ENCODE peak calls at places on chromosome 14, in seven cellular contexts. Q is cardiac muscle cell, Y is fibroblast of mammary gland, M is cardiac fibroblast, C is lower leg skin, S is mammary epithelial cell, T is prostate gland. D is an unnamed sample.

GRCh38 chr14:64218344-64219240 is 75.6 kb downstream of the ESR2 start:
- DNase-seq in Y (no peak), M (peak), C (no peak), T (no peak), Q (peak), S (no peak), D (no peak)

GRCh38 chr14:68891851-68892660 is 87.0 kb downstream of the ACTN1 start:
- DNase-seq in M (peak), C (no peak), T (no peak), Y (peak), S (peak), Q (no peak), D (peak)

GRCh38 chr14:73259837-73260236 is 22.5 kb downstream of the PAPLN start:
- DNase-seq in C (no peak), Q (no peak), S (peak), Y (no peak), T (no peak), M (no peak), D (no peak)

GRCh38 chr14:58488550-58488949 is 61.0 kb downstream of the KIAA0586 start:
- DNase-seq in C (no peak), S (peak), Y (peak), Q (no peak), M (peak), T (no peak), D (peak)

GRCh38 chr14:36746907-36747306 is 85.2 kb downstream of the PAX9 start:
- DNase-seq in Y (no peak), M (no peak), Q (no peak), T (no peak), C (no peak), S (no peak), D (no peak)

GRCh38 chr14:49972840-49973239 is 80.0 kb downstream of the ARF6 start:
- DNase-seq in Q (no peak), M (peak), Y (peak), C (peak), T (peak), S (peak), D (peak)

GRCh38 chr14:92473947-92474535 is 39.5 kb upstream of the RIN3 start:
- DNase-seq in Y (no peak), C (no peak), M (peak), S (no peak), T (no peak), Q (no peak), D (no peak)

GRCh38 chr14:74527736-74528280 is 34.2 kb downstream of the ISCA2 start:
- DNase-seq in M (no peak), Y (no peak), Q (no peak), T (no peak), S (no peak), C (no peak), D (no peak)

GRCh38 chr14:100401031-100401692 is 78.0 kb downstream of the SLC25A47 start:
- DNase-seq in S (no peak), Q (no peak), C (no peak), Y (no peak), M (no peak), T (no peak), D (no peak)

GRCh38 chr14:104087505-104087904 is 2.0 kb downstream of the ASPG start:
- DNase-seq in C (no peak), Y (no peak), T (no peak), S (no peak), M (no peak), Q (no peak), D (no peak)

GRCh38 chr14:100584056-100585031 is 2.9 kb downstream of the BEGAIN start:
- DNase-seq in Q (no peak), S (no peak), Y (no peak), T (no peak), M (no peak), C (no peak), D (no peak)

GRCh38 chr14:105205718-105206208 is 24.7 kb upstream of the NUDT14 start:
- DNase-seq in S (no peak), Q (no peak), M (no peak), C (no peak), Y (no peak), T (no peak), D (no peak)

GRCh38 chr14:63652406-63652805 is 10.7 kb upstream of the WDR89 start:
- DNase-seq in C (no peak), S (no peak), T (no peak), M (no peak), Y (no peak), Q (no peak), D (no peak)

GRCh38 chr14:101380940-101381339 is 180.4 kb upstream of the DIO3 start:
- DNase-seq in Q (no peak), S (no peak), C (no peak), Y (no peak), M (no peak), T (no peak), D (no peak)

GRCh38 chr14:52907949-52908348 is 42.9 kb downstream of the FERMT2 start:
- DNase-seq in C (no peak), Q (no peak), Y (no peak), S (no peak), M (no peak), T (no peak), D (no peak)

GRCh38 chr14:85532981-85533820 is 3.3 kb downstream of the FLRT2 start:
- DNase-seq in Y (peak), M (peak), S (peak), Q (peak), T (peak), C (peak), D (peak)

GRCh38 chr14:75979641-75980422 is 2.0 kb downstream of the TGFB3 start:
- DNase-seq in Q (no peak), M (no peak), T (no peak), C (peak), Y (peak), S (no peak), D (no peak)

GRCh38 chr14:54769955-54770863 is 132.4 kb downstream of the GCH1 start:
- DNase-seq in T (no peak), M (no peak), S (no peak), Q (peak), C (no peak), Y (no peak), D (no peak)

GRCh38 chr14:92507174-92507768 is 6.3 kb upstream of the RIN3 start:
- DNase-seq in M (no peak), T (no peak), Q (no peak), C (no peak), Y (no peak), S (peak), D (no peak)

GRCh38 chr14:30608533-30609006 is 13.5 kb upstream of the SCFD1 start:
- DNase-seq in C (no peak), Q (no peak), T (no peak), Y (peak), S (peak), M (peak), D (peak)
- TF ChIP-seq CTCF in C (no peak), Q (no peak), T (no peak), Y (no peak), S (no peak), M (peak), D (peak)

GRCh38 chr14:91417134-91417982 is at the start of gene CCDC88C:
- DNase-seq in T (peak), M (no peak), Y (no peak), S (no peak), C (no peak), Q (peak), D (no peak)

GRCh38 chr14:91419044-91419397 is 1.4 kb upstream of the CCDC88C start:
- DNase-seq in T (no peak), C (no peak), M (no peak), Q (no peak), Y (no peak), S (no peak), D (no peak)

GRCh38 chr14:91419451-91419850 is 1.8 kb upstream of the CCDC88C start:
- DNase-seq in M (no peak), C (no peak), Q (no peak), T (no peak), Y (no peak), S (no peak), D (no peak)

GRCh38 chr14:91417983-91418386 is 365 bp upstream of the CCDC88C start:
- DNase-seq in Q (no peak), C (no peak), S (no peak), M (no peak), Y (no peak), T (no peak), D (no peak)

DNA sequence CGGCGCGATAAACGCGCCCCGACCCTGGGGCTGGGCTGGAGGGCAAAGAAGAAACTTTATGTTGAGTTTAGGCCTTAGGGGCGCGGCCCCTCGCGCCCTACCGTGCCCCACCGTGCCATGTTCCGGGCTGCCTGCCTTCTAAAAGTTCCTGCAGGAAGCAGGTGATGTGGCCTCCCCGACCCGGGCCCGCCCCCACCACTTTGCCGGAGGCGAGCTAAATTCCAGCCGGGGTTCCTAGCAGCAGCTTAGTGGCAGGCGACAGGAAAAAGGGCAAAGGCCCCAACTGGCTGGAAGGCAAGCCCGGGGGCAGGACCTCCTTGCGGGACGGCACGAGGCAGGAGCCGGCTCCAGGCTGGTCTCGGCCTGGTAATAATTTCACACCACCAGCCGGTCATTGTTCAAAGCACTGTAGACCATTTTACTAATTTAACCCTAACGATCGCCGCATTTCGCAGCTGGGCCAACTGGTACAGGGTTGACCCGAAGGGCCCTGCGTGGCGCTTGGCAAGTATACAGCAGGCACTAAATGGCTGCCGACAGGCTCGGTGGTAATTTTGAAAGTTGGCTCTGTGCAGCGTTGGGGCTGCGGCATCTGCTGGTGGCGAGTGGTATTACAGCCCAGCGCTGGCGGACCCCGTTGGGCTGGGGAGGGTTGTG is 895 bp upstream of the CCDC88C start:
- DNase-seq in M (peak), T (peak), Y (peak), Q (peak), S (peak), C (peak), D (peak)
- H3K4me3 ChIP-seq in M (peak), T (peak), Y (peak), Q (peak), S (no peak), C (peak), D (peak)

GRCh38 chr14:94827711-94828505 is 58.0 kb upstream of the GSC start:
- DNase-seq in C (peak), Y (no peak), S (no peak), Q (no peak), T (peak), M (no peak), D (no peak)

GRCh38 chr14:94826774-94827173 is 56.9 kb upstream of the GSC start:
- DNase-seq in C (no peak), Y (no peak), S (no peak), T (no peak), Q (no peak), M (no peak), D (no peak)

GRCh38 chr14:94819531-94819930 is 49.6 kb upstream of the GSC start:
- DNase-seq in S (no peak), C (no peak), Y (no peak), M (no peak), Q (no peak), T (no peak), D (no peak)

GRCh38 chr14:94821705-94822104 is 51.8 kb upstream of the GSC start:
- DNase-seq in Y (no peak), M (no peak), Q (no peak), C (no peak), S (no peak), T (no peak), D (no peak)

GRCh38 chr14:94823556-94824341 is 53.8 kb upstream of the GSC start:
- DNase-seq in T (no peak), M (peak), Y (peak), Q (no peak), C (no peak), S (peak), D (peak)
- TF ChIP-seq CTCF in T (no peak), M (no peak), Y (no peak), Q (no peak), C (no peak), S (no peak), D (no peak)

DNA sequence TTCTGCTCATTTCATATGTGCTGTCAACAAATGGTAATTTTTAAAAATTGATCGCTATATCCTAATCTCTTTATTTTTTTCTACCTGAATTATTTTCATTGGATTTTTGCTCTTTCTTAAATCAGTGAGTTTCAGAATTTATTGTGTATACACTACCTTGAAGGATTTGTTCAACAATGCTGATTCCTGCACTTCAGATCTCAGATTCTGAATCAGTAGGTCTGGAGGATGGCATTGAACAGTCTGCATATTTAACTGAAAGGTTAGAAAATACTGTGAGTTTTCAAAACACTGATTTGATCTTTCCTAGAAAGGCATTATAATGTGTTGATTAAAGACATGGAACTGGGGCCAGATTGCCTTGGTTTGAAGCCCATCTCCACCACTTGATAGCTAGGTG is 1.6 kb downstream of the G2E3 start:
- DNase-seq in Y (no peak), M (no peak), C (no peak), T (no peak), S (no peak), Q (no peak), D (no peak)
- H3K4me3 ChIP-seq in Y (peak), M (peak), C (no peak), T (no peak), S (peak), Q (peak), D (peak)